ENCODE peak calls at places on chromosome 10, in six cellular contexts. T, K, X, Y, M and A are unnamed samples.

GRCh38 chr10:112407696-112408095 is 33.8 kb downstream of the ACSL5 start:
- DNase-seq in T (no peak), K (no peak), Y (no peak), X (no peak), M (no peak), A (no peak)

GRCh38 chr10:52525761-52526160 is 211.7 kb downstream of the DKK1 start:
- DNase-seq in M (no peak), T (no peak), Y (no peak), X (no peak), K (no peak), A (no peak)

GRCh38 chr10:64396105-64396504 is 874.9 kb downstream of the REEP3 start:
- DNase-seq in X (no peak), K (no peak), T (peak; percentile 28), Y (no peak), M (no peak), A (no peak)

GRCh38 chr10:126749030-126749655 is 78.7 kb upstream of the C10orf90 start:
- DNase-seq in M (peak; percentile 39), K (peak; percentile 23), Y (peak; percentile 85), T (peak; percentile 37), X (peak; percentile 4), A (peak; percentile 31)

GRCh38 chr10:57165671-57166070 is 804.6 kb upstream of the ZWINT start:
- DNase-seq in K (no peak), Y (no peak), M (no peak), T (no peak), X (no peak), A (no peak)

GRCh38 chr10:122112021-122112616 is 123.2 kb downstream of the TACC2 start:
- DNase-seq in X (no peak), Y (no peak), K (no peak), T (no peak), M (no peak), A (no peak)

GRCh38 chr10:78405231-78405630 is 371.6 kb downstream of the RPS24 start:
- DNase-seq in Y (no peak), T (no peak), K (no peak), X (no peak), M (no peak), A (no peak)

GRCh38 chr10:110765513-110766375 is 106.0 kb upstream of the PDCD4 start:
- DNase-seq in Y (no peak), X (no peak), K (no peak), M (no peak), T (no peak), A (no peak)

GRCh38 chr10:96512524-96512991 is 1.2 kb downstream of the TLL2 start:
- DNase-seq in X (no peak), T (no peak), M (no peak), K (peak; percentile 17), Y (no peak), A (peak; percentile 19)

GRCh38 chr10:79250259-79250658 is 97.0 kb upstream of the PPIF start:
- DNase-seq in X (no peak), Y (peak; percentile 91), K (no peak), T (no peak), M (no peak), A (no peak)

GRCh38 chr10:121644501-121644900 is 46.3 kb upstream of the FGFR2 start:
- DNase-seq in T (no peak), K (no peak), Y (peak; percentile 65), M (no peak), X (no peak), A (no peak)

GRCh38 chr10:61271127-61271780 is 181.9 kb downstream of the TMEM26 start:
- DNase-seq in T (peak; percentile 33), M (no peak), X (no peak), K (peak; percentile 12), Y (no peak), A (no peak)

GRCh38 chr10:70140297-70140696 is 6.2 kb downstream of the TYSND1 start:
- DNase-seq in T (no peak), Y (no peak), K (no peak), X (no peak), M (no peak), A (no peak)

GRCh38 chr10:14429043-14429713 is 98.5 kb upstream of the FRMD4A start:
- DNase-seq in T (no peak), M (no peak), K (no peak), X (no peak), Y (no peak), A (no peak)

GRCh38 chr10:34955391-34955790 is 134.8 kb downstream of the CUL2 start:
- DNase-seq in X (no peak), K (no peak), T (no peak), Y (no peak), M (no peak), A (no peak)

GRCh38 chr10:103803941-103804340 is 51.4 kb downstream of the SH3PXD2A start:
- DNase-seq in K (no peak), X (no peak), T (no peak), M (peak; percentile 8), Y (no peak), A (no peak)

GRCh38 chr10:114271779-114272167 is 32.7 kb downstream of the VWA2 start:
- DNase-seq in X (no peak), T (peak; percentile 73), K (no peak), Y (peak; percentile 73), M (no peak), A (no peak)

GRCh38 chr10:82164333-82164732 is 289.3 kb downstream of the NRG3 start:
- DNase-seq in T (no peak), K (no peak), X (no peak), Y (no peak), M (no peak), A (no peak)

GRCh38 chr10:6148908-6149307 is 53.8 kb upstream of the PFKFB3 start:
- DNase-seq in K (no peak), T (no peak), X (no peak), M (no peak), Y (no peak), A (no peak)

GRCh38 chr10:102502337-102503151 is at the start of gene ACTR1A:
- DNase-seq in T (peak; percentile 96), K (peak; percentile 100), Y (peak; percentile 99), X (peak; percentile 91), M (peak; percentile 91), A (peak; percentile 99)

GRCh38 chr10:71750124-71750841 is 23.0 kb downstream of the VSIR start:
- DNase-seq in T (no peak), Y (no peak), M (no peak), K (no peak), X (no peak), A (no peak)

GRCh38 chr10:15704581-15704968 is 15.1 kb downstream of the ITGA8 start:
- DNase-seq in X (no peak), T (no peak), M (no peak), K (no peak), Y (no peak), A (no peak)

GRCh38 chr10:128959746-128960145 is 507.3 kb upstream of the MGMT start:
- DNase-seq in K (no peak), X (no peak), M (no peak), Y (no peak), T (no peak), A (no peak)

GRCh38 chr10:89414879-89415821 is 782 bp downstream of the IFIT5 start:
- DNase-seq in M (peak; percentile 28), X (no peak), Y (peak; percentile 82), K (peak; percentile 52), T (peak; percentile 25), A (no peak)

GRCh38 chr10:13613519-13613918 is 26.8 kb downstream of the PRPF18 start:
- DNase-seq in X (no peak), Y (no peak), T (peak; percentile 46), K (peak; percentile 66), M (no peak), A (no peak)